ENCODE peak calls at places on chromosomes 7 and 10, in four cellular contexts. V is omental fat pad, F is colonic mucosa, L is AG10803. A is an unnamed sample.
A peak's percentile ranks its signal among the peaks of the same experiment; 100 is the strongest.

GRCh38 chr10:79239275-79239779 is 107.9 kb upstream of the PPIF start:
- DNase-seq in L (no peak), F (peak; percentile 51), V (no peak), A (no peak)

GRCh38 chr10:29257106-29257783 is 31.6 kb upstream of the LYZL1 start:
- DNase-seq in V (no peak), L (peak; percentile 93), F (no peak), A (peak; percentile 9)

GRCh38 chr7:98875501-98875900 is 2.8 kb upstream of the TRRAP start:
- DNase-seq in V (no peak), L (no peak), F (no peak), A (no peak)

GRCh38 chr7:34066968-34067367 is 161.6 kb downstream of the BMPER start:
- DNase-seq in L (no peak), V (no peak), F (no peak), A (no peak)

GRCh38 chr7:129845178-129845971 is 107.4 kb downstream of the UBE2H start:
- DNase-seq in V (no peak), F (no peak), L (peak; percentile 74), A (no peak)

GRCh38 chr7:45645141-45645969 is 71.2 kb downstream of the ADCY1 start:
- DNase-seq in L (no peak), F (no peak), V (no peak), A (no peak)

GRCh38 chr10:118521415-118522117 is 73.9 kb downstream of the PRLHR start:
- DNase-seq in F (no peak), V (no peak), L (no peak), A (no peak)

GRCh38 chr7:22572937-22573336 is 72.9 kb upstream of the STEAP1B start:
- DNase-seq in F (no peak), V (no peak), L (peak; percentile 98), A (no peak)

GRCh38 chr7:110573862-110574528 is 516.9 kb upstream of the LRRN3 start:
- DNase-seq in V (no peak), F (no peak), L (peak; percentile 27), A (no peak)

GRCh38 chr7:151384776-151385625 is 24.8 kb downstream of the WDR86 start:
- DNase-seq in F (no peak), L (no peak), V (no peak), A (no peak)

GRCh38 chr7:134908289-134908688 is 78.0 kb upstream of the AGBL3 start:
- DNase-seq in L (peak; percentile 62), V (no peak), F (no peak), A (no peak)

GRCh38 chr10:92822964-92823363 is 25.4 kb upstream of the EXOC6 start:
- DNase-seq in V (no peak), L (no peak), F (no peak), A (no peak)

GRCh38 chr7:27189560-27190283 is 4.7 kb upstream of the HOXA11 start:
- DNase-seq in L (no peak), V (no peak), F (no peak), A (no peak)

GRCh38 chr7:108079291-108080057 is 50.7 kb downstream of the LAMB4 start:
- DNase-seq in L (peak; percentile 93), F (no peak), V (no peak), A (no peak)

GRCh38 chr10:12938271-12938670 is 63.2 kb downstream of the CCDC3 start:
- DNase-seq in V (no peak), L (no peak), F (no peak), A (no peak)

GRCh38 chr7:610531-611280 is 91.1 kb upstream of the PDGFA start:
- DNase-seq in V (no peak), F (no peak), L (no peak), A (no peak)

GRCh38 chr10:129958686-129959543 is 5.2 kb downstream of the EBF3 start:
- DNase-seq in L (no peak), V (no peak), F (no peak), A (no peak)

GRCh38 chr10:34664706-34665105 is 150.4 kb downstream of the PARD3 start:
- DNase-seq in F (no peak), L (no peak), V (no peak), A (no peak)

GRCh38 chr7:103811997-103812396 is 177.5 kb downstream of the RELN start:
- DNase-seq in F (peak; percentile 21), V (no peak), L (no peak), A (no peak)

GRCh38 chr10:77835669-77836086 is 90.9 kb downstream of the DLG5 start:
- DNase-seq in F (no peak), L (no peak), V (no peak), A (no peak)

GRCh38 chr7:111301891-111302290 is 211.0 kb downstream of the LRRN3 start:
- DNase-seq in L (no peak), V (no peak), F (no peak), A (no peak)

GRCh38 chr7:70506463-70506862 is 625.5 kb upstream of the GALNT17 start:
- DNase-seq in V (no peak), L (no peak), F (no peak), A (no peak)

GRCh38 chr7:47783456-47784240 is 164.6 kb downstream of the PKD1L1 start:
- DNase-seq in V (no peak), F (no peak), L (peak; percentile 97), A (peak; percentile 22)

GRCh38 chr10:5666324-5667220 is at the start of gene ASB13:
- DNase-seq in F (peak; percentile 88), L (peak; percentile 33), V (no peak), A (no peak)

GRCh38 chr7:93171606-93172226 is 23.5 kb upstream of the SAMD9L start:
- DNase-seq in V (no peak), F (no peak), L (no peak), A (no peak)

GRCh38 chr10:80359644-80360043 is 3.1 kb downstream of the DYDC2 start:
- DNase-seq in V (no peak), F (no peak), L (no peak), A (no peak)

GRCh38 chr7:91287685-91288084 is 23.5 kb downstream of the FZD1 start:
- DNase-seq in V (no peak), F (no peak), L (no peak), A (no peak)

GRCh38 chr7:51289608-51290370 is 26.8 kb downstream of the COBL start:
- DNase-seq in L (no peak), V (no peak), F (no peak), A (no peak)

GRCh38 chr10:79387466-79387973 is 40.3 kb downstream of the PPIF start:
- DNase-seq in L (no peak), F (no peak), V (peak; percentile 12), A (no peak)

GRCh38 chr10:86366033-86366901 is at the start of gene GRID1:
- DNase-seq in F (no peak), V (peak; percentile 15), L (no peak), A (no peak)

GRCh38 chr10:110893559-110894179 is 21.9 kb downstream of the PDCD4 start:
- DNase-seq in L (peak; percentile 54), F (no peak), V (no peak), A (no peak)

GRCh38 chr7:83413831-83414230 is 235.1 kb downstream of the SEMA3E start:
- DNase-seq in F (no peak), L (no peak), V (no peak), A (no peak)

GRCh38 chr7:127751723-127752448 is 99.9 kb downstream of the SND1 start:
- DNase-seq in F (no peak), L (peak; percentile 45), V (no peak), A (no peak)

GRCh38 chr7:8261711-8262695 is at the start of gene ICA1:
- DNase-seq in L (peak; percentile 0), V (no peak), F (peak; percentile 86), A (no peak)

GRCh38 chr10:113493195-113493594 is 59.7 kb upstream of the HABP2 start:
- DNase-seq in L (peak; percentile 88), F (no peak), V (no peak), A (no peak)

GRCh38 chr10:117320050-117320665 is 55.1 kb downstream of the PDZD8 start:
- DNase-seq in F (no peak), L (peak; percentile 24), V (no peak), A (no peak)

GRCh38 chr7:94908204-94909022 is 1.0 kb downstream of the PPP1R9A start:
- DNase-seq in F (peak; percentile 43), L (peak; percentile 4), V (no peak), A (no peak)

GRCh38 chr7:41295455-41295815 is 407.5 kb downstream of the INHBA start:
- DNase-seq in F (no peak), V (no peak), L (no peak), A (no peak)

GRCh38 chr7:94449151-94449725 is 54.5 kb downstream of the COL1A2 start:
- DNase-seq in L (peak; percentile 54), V (no peak), F (no peak), A (no peak)

A was measured in thoracic aorta.